ENCODE peak calls at places on chromosomes 2 and 18, in five cellular contexts. D is iPS-NIHi11, O is left ventricle myocardium inferior, J is occipital lobe, H is fibroblast of lung. L is an unnamed sample.
A peak's percentile ranks its signal among the peaks of the same experiment; 100 is the strongest.

GRCh38 chr2:117212562-117212961 is 601.9 kb upstream of the DDX18 start:
- DNase-seq in J (no peak), O (no peak), D (no peak), H (no peak), L (no peak)

GRCh38 chr2:72028351-72028995 is 119.2 kb downstream of the CYP26B1 start:
- DNase-seq in H (no peak), O (no peak), J (no peak), D (no peak), L (no peak)

GRCh38 chr2:170243118-170243837 is 65.3 kb downstream of the MYO3B start:
- DNase-seq in O (no peak), D (no peak), J (no peak), H (no peak), L (no peak)

GRCh38 chr2:179218848-179219594 is 45.6 kb downstream of the SESTD1 start:
- DNase-seq in O (peak; percentile 54), D (peak; percentile 64), H (peak; percentile 91), J (peak; percentile 49), L (peak; percentile 75)

GRCh38 chr2:58959996-58960395 is 718.9 kb upstream of the FANCL start:
- DNase-seq in D (no peak), H (no peak), J (no peak), O (no peak), L (no peak)

GRCh38 chr2:127169066-127169660 is 50.9 kb downstream of the CYP27C1 start:
- DNase-seq in H (no peak), J (no peak), D (no peak), O (no peak), L (no peak)

GRCh38 chr2:139790807-139791206 is 1010.6 kb upstream of the NXPH2 start:
- DNase-seq in D (peak; percentile 20), O (no peak), H (peak; percentile 56), J (no peak), L (no peak)

GRCh38 chr2:141200191-141200590 is 930.6 kb downstream of the LRP1B start:
- DNase-seq in J (no peak), H (no peak), O (no peak), D (no peak), L (no peak)

GRCh38 chr2:18178736-18179349 is 300.4 kb downstream of the KCNS3 start:
- DNase-seq in O (no peak), J (no peak), D (peak; percentile 76), H (peak; percentile 60), L (no peak)

GRCh38 chr2:42867093-42868065 is 75.0 kb upstream of the HAAO start:
- DNase-seq in D (no peak), J (no peak), O (no peak), H (no peak), L (no peak)

GRCh38 chr18:51666717-51667320 is 469.3 kb upstream of the MEX3C start:
- DNase-seq in H (no peak), O (peak; percentile 20), D (no peak), J (peak; percentile 11), L (no peak)

GRCh38 chr2:50902365-50902764 is 129.6 kb downstream of the NRXN1 start:
- DNase-seq in O (no peak), H (no peak), J (no peak), D (no peak), L (no peak)

GRCh38 chr2:120985997-120986651 is 250.5 kb downstream of the GLI2 start:
- DNase-seq in O (no peak), J (no peak), H (no peak), D (no peak), L (no peak)

GRCh38 chr2:24409700-24410556 is 49.6 kb upstream of the ITSN2 start:
- DNase-seq in J (no peak), D (peak; percentile 81), H (peak; percentile 80), O (no peak), L (no peak)

GRCh38 chr2:204561771-204562170 is 16.5 kb downstream of the PARD3B start:
- DNase-seq in J (no peak), H (no peak), D (no peak), O (no peak), L (no peak)

GRCh38 chr18:37012452-37012851 is 183.5 kb downstream of the KIAA1328 start:
- DNase-seq in H (no peak), D (no peak), O (no peak), J (no peak), L (no peak)